ENCODE peak calls at places on chromosomes 1 and 21, in six cellular contexts. I, Z, A, T, G and H are unnamed samples.

GRCh38 chr1:184075040-184076029 is 23.8 kb downstream of the TSEN15 start:
- DNase-seq in I (no peak), Z (peak), A (no peak), T (peak), G (peak), H (no peak)

GRCh38 chr1:18480315-18481189 is at the start of gene KLHDC7A:
- DNase-seq in I (no peak), Z (no peak), A (no peak), T (no peak), G (peak), H (no peak)

GRCh38 chr1:228105269-228105995 is 2.3 kb upstream of the C1orf35 start:
- DNase-seq in I (no peak), Z (no peak), A (no peak), T (no peak), G (no peak), H (no peak)

GRCh38 chr1:115980998-115981993 is 5.0 kb downstream of the SLC22A15 start:
- DNase-seq in I (no peak), Z (peak), A (no peak), T (peak), G (peak), H (no peak)

GRCh38 chr1:234535763-234536515 is 57.0 kb upstream of the TARBP1 start:
- DNase-seq in I (no peak), Z (peak), A (no peak), T (no peak), G (peak), H (no peak)

GRCh38 chr1:8004803-8005573 is 21.1 kb downstream of the ERRFI1 start:
- DNase-seq in I (no peak), Z (peak), A (no peak), T (no peak), G (peak), H (peak)

GRCh38 chr1:41892211-41892840 is 26.4 kb downstream of the HIVEP3 start:
- DNase-seq in I (no peak), Z (no peak), A (no peak), T (peak), G (no peak), H (no peak)

GRCh38 chr1:20551945-20552727 is at the start of gene FAM43B:
- DNase-seq in I (no peak), Z (peak), A (no peak), T (no peak), G (peak), H (no peak)

GRCh38 chr21:42841156-42841915 is 38.0 kb downstream of the WDR4 start:
- DNase-seq in I (no peak), Z (no peak), A (no peak), T (no peak), G (no peak), H (no peak)

GRCh38 chr1:208544794-208545193 is 300.6 kb upstream of the PLXNA2 start:
- DNase-seq in I (no peak), Z (no peak), A (no peak), T (no peak), G (no peak), H (no peak)

GRCh38 chr1:30518696-30519095 is 204.7 kb downstream of the MATN1 start:
- DNase-seq in I (no peak), Z (no peak), A (no peak), T (no peak), G (peak), H (no peak)

GRCh38 chr1:102954576-102954975 is 153.7 kb downstream of the COL11A1 start:
- DNase-seq in I (no peak), Z (no peak), A (no peak), T (no peak), G (no peak), H (no peak)

GRCh38 chr1:56584910-56585528 is 5.7 kb upstream of the PLPP3 start:
- DNase-seq in I (no peak), Z (peak), A (no peak), T (no peak), G (peak), H (no peak)

GRCh38 chr1:177996957-177997356 is 27.1 kb upstream of the SEC16B start:
- DNase-seq in I (no peak), Z (no peak), A (no peak), T (no peak), G (no peak), H (no peak)

GRCh38 chr1:168529533-168529932 is 14.3 kb downstream of the XCL2 start:
- DNase-seq in I (no peak), Z (no peak), A (no peak), T (no peak), G (no peak), H (no peak)

GRCh38 chr1:36586146-36586545 is 103.4 kb upstream of the CSF3R start:
- DNase-seq in I (no peak), Z (no peak), A (no peak), T (no peak), G (no peak), H (no peak)

GRCh38 chr1:246569248-246570238 is 3.3 kb downstream of the CNST start:
- DNase-seq in I (peak), Z (no peak), A (no peak), T (peak), G (no peak), H (no peak)

GRCh38 chr1:159790237-159790917 is 9.6 kb downstream of the DUSP23 start:
- DNase-seq in I (no peak), Z (peak), A (no peak), T (no peak), G (no peak), H (no peak)

GRCh38 chr1:119075614-119076013 is 64.8 kb downstream of the WARS2 start:
- DNase-seq in I (no peak), Z (peak), A (no peak), T (no peak), G (peak), H (peak)

GRCh38 chr1:244395965-244396364 is 55.7 kb downstream of the ADSS2 start:
- DNase-seq in I (no peak), Z (no peak), A (no peak), T (no peak), G (no peak), H (no peak)

GRCh38 chr1:181083842-181084605 is 4.5 kb upstream of the IER5 start:
- DNase-seq in I (peak), Z (no peak), A (peak), T (peak), G (no peak), H (no peak)

GRCh38 chr1:60573121-60573520 is 499.6 kb upstream of the C1orf87 start:
- DNase-seq in I (no peak), Z (no peak), A (no peak), T (no peak), G (peak), H (peak)

GRCh38 chr1:195591917-195592672 is 1016.1 kb downstream of the KCNT2 start:
- DNase-seq in I (no peak), Z (peak), A (no peak), T (no peak), G (peak), H (peak)

GRCh38 chr21:37060296-37060695 is 12.6 kb downstream of the PIGP start:
- DNase-seq in I (no peak), Z (peak), A (no peak), T (no peak), G (peak), H (peak)

GRCh38 chr1:40847023-40847740 is 15.0 kb downstream of the CITED4 start:
- DNase-seq in I (no peak), Z (no peak), A (no peak), T (no peak), G (peak), H (no peak)

GRCh38 chr1:114353233-114353632 is 157.8 kb downstream of the TRIM33 start:
- DNase-seq in I (no peak), Z (peak), A (no peak), T (no peak), G (peak), H (peak)

GRCh38 chr1:9724706-9725476 is 73.4 kb downstream of the PIK3CD start:
- DNase-seq in I (peak), Z (peak), A (peak), T (peak), G (peak), H (no peak)

GRCh38 chr1:88311907-88312306 is 372.2 kb upstream of the PKN2 start:
- DNase-seq in I (no peak), Z (no peak), A (no peak), T (no peak), G (peak), H (no peak)

GRCh38 chr1:219189021-219189824 is 15.5 kb downstream of the LYPLAL1 start:
- DNase-seq in I (no peak), Z (peak), A (no peak), T (no peak), G (peak), H (peak)

GRCh38 chr1:193649587-193649986 is 463.2 kb upstream of the B3GALT2 start:
- DNase-seq in I (no peak), Z (no peak), A (no peak), T (no peak), G (no peak), H (no peak)

GRCh38 chr21:29378814-29379213 is 80.1 kb downstream of the BACH1 start:
- DNase-seq in I (no peak), Z (peak), A (no peak), T (no peak), G (peak), H (peak)

GRCh38 chr1:21620461-21620860 is 48.7 kb downstream of the RAP1GAP start:
- DNase-seq in I (no peak), Z (no peak), A (no peak), T (no peak), G (no peak), H (no peak)

GRCh38 chr1:173093721-173094450 is 43.1 kb upstream of the TNFSF18 start:
- DNase-seq in I (no peak), Z (no peak), A (no peak), T (no peak), G (peak), H (no peak)